ENCODE peak calls at places on chromosomes 11 and 22, in nine cellular contexts. M is body of pancreas, A is ovary, Z is esophagus muscularis mucosa, K is uterus, G is adrenal gland, Y is gastrocnemius medialis, T is endothelial cell of umbilical vein, J is heart left ventricle. X is an unnamed sample.

GRCh38 chr11:39817248-39817647 is 1642.2 kb downstream of the LRRC4C start:
- DNase-seq in M (no peak), A (no peak), Z (no peak), K (no peak), G (no peak), Y (no peak), T (no peak), J (no peak), X (no peak)

GRCh38 chr11:126595560-126595959 is 240.1 kb downstream of the ST3GAL4 start:
- DNase-seq in M (no peak), A (no peak), Z (no peak), K (no peak), G (no peak), Y (no peak), T (no peak), J (no peak), X (no peak)

GRCh38 chr11:123246749-123247497 is 51.9 kb upstream of the CLMP start:
- DNase-seq in M (peak; percentile 83), A (peak; percentile 87), Z (no peak), K (peak; percentile 80), G (peak; percentile 89), Y (peak; percentile 45), T (peak; percentile 68), J (peak; percentile 77), X (peak; percentile 84)

GRCh38 chr22:50001388-50002231 is 11.0 kb downstream of the IL17REL start:
- DNase-seq in M (no peak), A (peak; percentile 25), Z (no peak), K (no peak), G (no peak), Y (no peak), T (no peak), J (no peak), X (no peak)

GRCh38 chr22:35521358-35522264 is 19.0 kb upstream of the RASD2 start:
- DNase-seq in M (no peak), A (no peak), Z (no peak), K (no peak), G (no peak), Y (no peak), T (peak; percentile 76), J (no peak), X (no peak)

GRCh38 chr11:7143908-7144307 is 55.1 kb downstream of the RBMXL2 start:
- DNase-seq in M (no peak), A (no peak), Z (no peak), K (no peak), G (no peak), Y (no peak), T (peak; percentile 22), J (no peak), X (peak; percentile 16)

GRCh38 chr11:84890706-84891105 is 736.4 kb downstream of the DLG2 start:
- DNase-seq in M (no peak), A (no peak), Z (no peak), K (no peak), G (no peak), Y (no peak), T (no peak), J (no peak), X (no peak)

GRCh38 chr11:130403301-130403804 is 25.1 kb downstream of the ADAMTS8 start:
- DNase-seq in M (peak; percentile 32), A (peak; percentile 71), Z (no peak), K (peak; percentile 73), G (no peak), Y (no peak), T (no peak), J (peak; percentile 59), X (no peak)

GRCh38 chr22:29230916-29231875 is 25.5 kb downstream of the EMID1 start:
- DNase-seq in M (no peak), A (peak; percentile 40), Z (no peak), K (no peak), G (no peak), Y (no peak), T (no peak), J (no peak), X (no peak)

GRCh38 chr22:44364750-44365118 is 52.0 kb upstream of the SHISAL1 start:
- DNase-seq in M (no peak), A (peak; percentile 43), Z (no peak), K (peak; percentile 17), G (no peak), Y (no peak), T (no peak), J (no peak), X (no peak)

GRCh38 chr22:28075260-28075981 is 156.4 kb upstream of the PITPNB start:
- DNase-seq in M (peak; percentile 82), A (no peak), Z (no peak), K (peak; percentile 68), G (peak; percentile 83), Y (peak; percentile 56), T (peak; percentile 54), J (peak; percentile 66), X (no peak)

GRCh38 chr11:130474637-130475400 is 26.4 kb downstream of the ADAMTS15 start:
- DNase-seq in M (no peak), A (no peak), Z (no peak), K (no peak), G (no peak), Y (no peak), T (no peak), J (no peak), X (no peak)

GRCh38 chr11:76605338-76606074 is 65.0 kb downstream of the LRRC32 start:
- DNase-seq in M (no peak), A (no peak), Z (peak; percentile 68), K (no peak), G (no peak), Y (no peak), T (no peak), J (no peak), X (no peak)

GRCh38 chr11:92810423-92810822 is 159.0 kb upstream of the MTNR1B start:
- DNase-seq in M (no peak), A (no peak), Z (peak; percentile 7), K (no peak), G (no peak), Y (no peak), T (no peak), J (no peak), X (no peak)

GRCh38 chr22:23244690-23245044 is 64.4 kb downstream of the BCR start:
- DNase-seq in M (no peak), A (no peak), Z (no peak), K (no peak), G (no peak), Y (no peak), T (no peak), J (no peak), X (no peak)

GRCh38 chr22:23246982-23247766 is 66.9 kb downstream of the BCR start:
- DNase-seq in M (no peak), A (no peak), Z (no peak), K (no peak), G (no peak), Y (no peak), T (no peak), J (no peak), X (no peak)

GRCh38 chr22:23243859-23244689 is 63.8 kb downstream of the BCR start:
- DNase-seq in M (no peak), A (no peak), Z (no peak), K (no peak), G (peak; percentile 24), Y (no peak), T (no peak), J (no peak), X (no peak)

GRCh38 chr22:23245799-23246136 is 65.5 kb downstream of the BCR start:
- DNase-seq in M (no peak), A (no peak), Z (no peak), K (no peak), G (peak; percentile 27), Y (no peak), T (no peak), J (no peak), X (no peak)

GRCh38 chr22:23245045-23245798 is 64.9 kb downstream of the BCR start:
- DNase-seq in M (no peak), A (no peak), Z (no peak), K (no peak), G (peak; percentile 77), Y (no peak), T (no peak), J (no peak), X (no peak)
- TF ChIP-seq POLR2A in M (no peak), A (no peak), Z (no peak), K (no peak), G (no peak), Y (no peak), T (no peak), J (no peak), X (no peak)

GRCh38 chr11:46665356-46665755 is 35.1 kb downstream of the ARHGAP1 start:
- DNase-seq in M (no peak), A (no peak), Z (no peak), K (no peak), G (no peak), Y (no peak), T (no peak), J (no peak), X (no peak)
- TF ChIP-seq POLR2A in M (no peak), A (no peak), Z (no peak), K (no peak), G (no peak), Y (no peak), T (no peak), J (no peak), X (no peak)

GRCh38 chr11:116312560-116313340 is 460.0 kb downstream of the BUD13 start:
- DNase-seq in M (peak; percentile 86), A (peak; percentile 81), Z (peak; percentile 91), K (peak; percentile 63), G (peak; percentile 95), Y (peak; percentile 35), T (peak; percentile 83), J (peak; percentile 87), X (no peak)
- TF ChIP-seq POLR2A in M (no peak), A (no peak), Z (no peak), K (no peak), G (no peak), Y (no peak), T (no peak), J (no peak), X (no peak)

GRCh38 chr11:116976941-116977570 is 121.2 kb downstream of the SIK3 start:
- DNase-seq in M (no peak), A (no peak), Z (no peak), K (no peak), G (no peak), Y (no peak), T (no peak), J (no peak), X (no peak)
- TF ChIP-seq POLR2A in M (no peak), A (no peak), Z (no peak), K (no peak), G (no peak), Y (no peak), T (no peak), J (no peak), X (no peak)

X was measured in NB4.